ENCODE peak calls at places on chromosome 3, in five cellular contexts. Y is IMR-90, I is GM12865, A is PC-9, N is BE2C. O is an unnamed sample.

GRCh38 chr3:115680802-115681345 is 57.6 kb downstream of the GAP43 start:
- DNase-seq in Y (no peak), I (no peak), A (no peak), N (no peak), O (peak)

GRCh38 chr3:108403921-108404320 is 106.5 kb downstream of the MYH15 start:
- DNase-seq in Y (peak), I (no peak), A (no peak), N (no peak), O (no peak)

GRCh38 chr3:152405915-152406802 is 137.4 kb downstream of the MBNL1 start:
- DNase-seq in Y (peak), I (no peak), A (no peak), N (no peak), O (no peak)

GRCh38 chr3:98567646-98568280 is 25.6 kb downstream of the CPOX start:
- DNase-seq in Y (no peak), I (peak), A (no peak), N (no peak), O (no peak)

GRCh38 chr3:121473001-121473400 is 72.8 kb downstream of the POLQ start:
- DNase-seq in Y (no peak), I (no peak), A (no peak), N (no peak), O (no peak)

GRCh38 chr3:140170612-140171011 is 235.6 kb downstream of the CLSTN2 start:
- DNase-seq in Y (no peak), I (peak), A (no peak), N (no peak), O (no peak)

GRCh38 chr3:136653628-136654027 is 98.5 kb downstream of the STAG1 start:
- DNase-seq in Y (no peak), I (no peak), A (no peak), N (no peak), O (no peak)

GRCh38 chr3:107753494-107753893 is 230.7 kb downstream of the BBX start:
- DNase-seq in Y (peak), I (peak), A (peak), N (peak), O (no peak)

GRCh38 chr3:99624536-99625236 is 13.7 kb upstream of the COL8A1 start:
- DNase-seq in Y (no peak), I (peak), A (no peak), N (no peak), O (no peak)

GRCh38 chr3:9098716-9099675 is 135.7 kb upstream of the RAD18 start:
- DNase-seq in Y (no peak), I (no peak), A (peak), N (peak), O (peak)

GRCh38 chr3:86702381-86702958 is 288.5 kb downstream of the VGLL3 start:
- DNase-seq in Y (peak), I (peak), A (no peak), N (no peak), O (no peak)

GRCh38 chr3:169879846-169880558 is 10.3 kb upstream of the LRRC31 start:
- DNase-seq in Y (no peak), I (no peak), A (no peak), N (peak), O (no peak)

GRCh38 chr3:191329654-191330308 is 545 bp downstream of the UTS2B start:
- DNase-seq in Y (peak), I (peak), A (peak), N (peak), O (no peak)

GRCh38 chr3:179136195-179136594 is 12.0 kb upstream of the PIK3CA start:
- DNase-seq in Y (no peak), I (no peak), A (no peak), N (no peak), O (no peak)

GRCh38 chr3:46607603-46608028 is 4.7 kb upstream of the FAM240A start:
- DNase-seq in Y (no peak), I (peak), A (no peak), N (peak), O (no peak)

GRCh38 chr3:3288288-3288687 is 108.8 kb upstream of the CRBN start:
- DNase-seq in Y (no peak), I (no peak), A (no peak), N (no peak), O (no peak)

GRCh38 chr3:124634210-124635168 is 95.8 kb upstream of the UMPS start:
- DNase-seq in Y (no peak), I (peak), A (no peak), N (no peak), O (no peak)

GRCh38 chr3:21326704-21327103 is 424.3 kb downstream of the ZNF385D start:
- DNase-seq in Y (peak), I (no peak), A (no peak), N (no peak), O (no peak)

GRCh38 chr3:123031051-123031450 is 3.5 kb upstream of the SEMA5B start:
- DNase-seq in Y (no peak), I (no peak), A (no peak), N (peak), O (no peak)

GRCh38 chr3:123025642-123026521 is 1.7 kb downstream of the SEMA5B start:
- DNase-seq in Y (no peak), I (no peak), A (no peak), N (no peak), O (no peak)

GRCh38 chr3:123028233-123028828 is 768 bp upstream of the SEMA5B start:
- DNase-seq in Y (peak), I (peak), A (peak), N (peak), O (peak)

GRCh38 chr3:123026551-123027291 is 842 bp downstream of the SEMA5B start:
- DNase-seq in Y (no peak), I (no peak), A (peak), N (peak), O (no peak)

GRCh38 chr3:123027292-123028232 is at the start of gene SEMA5B:
- DNase-seq in Y (no peak), I (no peak), A (peak), N (peak), O (no peak)
- TF ChIP-seq CTCF in Y (peak), I (peak), A (no peak), N (peak), O (peak)

GRCh38 chr3:194488007-194488742 is 1.4 kb upstream of the ATP13A3 start:
- DNase-seq in Y (no peak), I (peak), A (peak), N (no peak), O (no peak)

GRCh38 chr3:194487289-194488006 is 646 bp upstream of the ATP13A3 start:
- DNase-seq in Y (no peak), I (peak), A (peak), N (no peak), O (no peak)

GRCh38 chr3:194491996-194492395 is 5.2 kb upstream of the ATP13A3 start:
- DNase-seq in Y (no peak), I (peak), A (no peak), N (no peak), O (no peak)

GRCh38 chr3:194486540-194487288 is at the start of gene ATP13A3:
- DNase-seq in Y (peak), I (peak), A (peak), N (peak), O (peak)

DNA sequence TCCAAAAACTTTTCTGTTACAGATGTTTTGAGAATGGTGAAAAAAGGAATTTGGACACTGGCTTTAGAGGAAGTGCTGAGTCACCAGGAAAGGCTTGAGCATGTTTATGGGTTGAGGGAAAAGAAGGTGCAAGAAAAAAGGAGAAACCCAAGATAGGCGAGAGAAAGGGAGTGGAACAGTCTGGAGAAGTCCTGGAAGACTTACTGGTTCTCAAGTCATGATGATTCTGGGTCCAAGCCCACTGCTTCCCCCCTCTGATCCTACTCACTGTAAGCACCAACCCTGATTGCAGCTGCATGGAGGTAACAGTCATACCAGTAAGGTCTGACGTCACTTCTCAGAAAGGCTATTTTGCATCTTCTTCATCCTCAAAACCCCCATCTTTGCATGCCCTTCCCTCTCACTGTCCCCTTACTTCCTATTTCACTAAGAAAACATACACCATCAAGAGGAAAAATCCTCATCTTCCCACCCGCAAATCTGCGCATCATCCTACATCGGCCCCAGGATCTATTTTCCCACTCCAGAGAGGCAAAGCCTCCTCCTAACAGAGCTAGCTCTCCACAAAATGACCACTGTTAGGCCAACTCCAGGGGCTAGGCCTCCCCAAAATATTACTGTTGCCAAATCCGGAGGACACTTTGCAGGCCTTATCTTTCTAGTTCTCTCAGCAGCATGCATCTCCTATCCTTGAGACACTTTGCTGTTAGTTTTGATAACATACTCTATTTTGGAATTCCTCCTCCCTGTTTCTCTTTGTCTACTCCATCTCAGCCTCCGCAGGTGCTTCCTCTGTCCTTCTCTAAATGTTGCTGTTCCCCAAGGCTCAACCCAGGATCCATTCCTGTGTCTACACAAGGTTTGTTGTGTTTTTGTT is 3.2 kb upstream of the ATP13A3 start:
- DNase-seq in Y (peak), I (peak), A (no peak), N (no peak), O (no peak)
- H3K4me3 ChIP-seq in Y (no peak), I (peak), A (no peak), N (no peak), O (no peak)

GRCh38 chr3:53729618-53730017 is 116.6 kb downstream of the CHDH start:
- DNase-seq in Y (no peak), I (peak), A (no peak), N (no peak), O (no peak)
- TF ChIP-seq CTCF in Y (no peak), I (peak), A (no peak), N (no peak), O (peak)

DNA sequence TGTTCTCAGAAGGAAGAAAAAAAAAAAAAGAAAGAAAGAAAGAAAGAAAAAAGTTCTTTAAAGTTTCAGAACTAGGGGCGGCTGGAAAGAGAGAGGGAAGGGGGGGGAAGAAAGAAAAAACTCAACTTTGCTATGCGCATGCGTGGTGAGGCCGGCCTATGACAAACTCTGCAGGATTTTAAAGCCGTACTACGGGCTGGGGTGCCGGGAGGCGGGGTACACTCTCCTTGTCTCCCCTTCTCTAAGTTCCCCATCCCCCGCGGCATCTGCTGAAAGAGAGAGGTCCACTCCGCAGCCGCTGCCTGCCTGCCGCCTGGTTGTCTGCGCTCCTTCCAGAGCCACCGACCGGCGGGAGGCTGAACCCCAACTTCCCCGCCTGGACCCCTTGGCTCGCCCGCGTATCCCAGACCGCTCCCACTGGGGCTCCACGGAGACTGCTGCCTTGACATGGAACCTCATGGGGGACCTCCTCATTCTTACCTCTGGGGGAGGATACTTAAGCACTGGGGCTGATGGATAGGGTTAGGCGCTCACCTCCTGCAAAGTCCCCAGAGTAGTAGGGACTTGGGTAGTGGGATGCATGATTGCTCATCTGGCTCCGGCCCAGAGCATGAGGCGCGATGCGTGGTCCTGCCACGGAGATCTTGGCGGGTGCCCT is 1.4 kb upstream of the WNT5A start:
- DNase-seq in Y (peak), I (peak), A (peak), N (no peak), O (no peak)
- H3K4me3 ChIP-seq in Y (peak), I (peak), A (peak), N (no peak), O (peak)

DNA sequence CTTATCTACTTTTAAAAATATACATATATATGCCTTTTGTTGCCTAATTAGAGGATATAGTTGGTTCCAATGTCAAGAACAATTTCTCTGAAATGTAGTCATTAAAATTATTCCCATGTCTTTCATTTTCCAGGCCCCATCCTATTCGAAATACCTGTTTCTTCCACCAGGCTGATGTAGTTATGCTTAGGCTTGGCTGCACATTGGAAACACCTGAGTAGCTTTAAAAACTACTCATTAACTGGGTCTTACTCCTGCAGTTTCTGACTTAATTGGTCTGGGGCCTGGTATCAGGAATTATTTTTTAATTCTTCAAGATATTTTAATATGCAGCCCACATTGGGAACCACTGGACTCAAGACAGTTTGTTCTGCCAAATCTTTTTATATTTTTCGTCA is 53.7 kb downstream of the TGFBR2 start:
- DNase-seq in Y (no peak), I (no peak), A (no peak), N (no peak), O (no peak)
- TF ChIP-seq CTCF in Y (no peak), I (no peak), A (no peak), N (no peak), O (no peak)

DNA sequence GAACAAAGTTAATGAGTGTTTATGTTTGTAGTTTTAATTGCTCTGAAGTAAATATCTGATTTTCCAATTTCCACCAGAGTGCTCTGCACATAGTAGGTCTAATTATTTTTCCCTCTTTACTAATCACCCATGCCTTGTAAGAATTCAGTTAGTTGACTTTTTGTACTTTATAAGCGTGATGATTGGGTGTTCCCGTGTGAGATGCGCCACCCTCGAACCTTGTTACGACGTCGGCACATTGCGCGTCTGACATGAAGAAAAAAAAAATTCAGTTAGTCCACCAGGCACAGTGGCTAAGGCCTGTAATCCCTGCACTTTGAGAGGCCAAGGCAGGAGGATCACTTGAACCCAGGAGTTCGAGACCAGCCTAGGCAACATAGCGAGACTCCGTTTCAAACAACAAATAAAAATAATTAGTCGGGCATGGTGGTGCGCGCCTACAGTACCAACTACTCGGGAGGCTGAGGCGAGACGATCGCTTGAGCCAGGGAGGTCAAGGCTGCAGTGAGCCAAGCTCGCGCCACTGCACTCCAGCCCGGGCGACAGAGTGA is 507 bp upstream of the VHL start:
- DNase-seq in Y (no peak), I (no peak), A (no peak), N (no peak), O (no peak)
- H3K4me3 ChIP-seq in Y (no peak), I (peak), A (peak), N (no peak), O (peak)

GRCh38 chr3:193980326-193980725 is 155.6 kb upstream of the HES1 start:
- DNase-seq in Y (no peak), I (no peak), A (no peak), N (no peak), O (no peak)

GRCh38 chr3:193978030-193978429 is 157.9 kb upstream of the HES1 start:
- DNase-seq in Y (no peak), I (no peak), A (no peak), N (no peak), O (no peak)

GRCh38 chr3:193980905-193981304 is 155.0 kb upstream of the HES1 start:
- DNase-seq in Y (no peak), I (no peak), A (no peak), N (no peak), O (no peak)

GRCh38 chr3:193977622-193978021 is 158.3 kb upstream of the HES1 start:
- DNase-seq in Y (no peak), I (no peak), A (no peak), N (no peak), O (no peak)

GRCh38 chr3:193978446-193978845 is 157.5 kb upstream of the HES1 start:
- DNase-seq in Y (no peak), I (no peak), A (no peak), N (no peak), O (no peak)
- TF ChIP-seq CTCF in Y (no peak), I (no peak), A (no peak), N (no peak), O (no peak)

GRCh38 chr3:188396900-188397299 is 242.9 kb downstream of the LPP start:
- DNase-seq in Y (no peak), I (no peak), A (no peak), N (no peak), O (no peak)
- H3K4me3 ChIP-seq in Y (no peak), I (no peak), A (no peak), N (no peak), O (no peak)

DNA sequence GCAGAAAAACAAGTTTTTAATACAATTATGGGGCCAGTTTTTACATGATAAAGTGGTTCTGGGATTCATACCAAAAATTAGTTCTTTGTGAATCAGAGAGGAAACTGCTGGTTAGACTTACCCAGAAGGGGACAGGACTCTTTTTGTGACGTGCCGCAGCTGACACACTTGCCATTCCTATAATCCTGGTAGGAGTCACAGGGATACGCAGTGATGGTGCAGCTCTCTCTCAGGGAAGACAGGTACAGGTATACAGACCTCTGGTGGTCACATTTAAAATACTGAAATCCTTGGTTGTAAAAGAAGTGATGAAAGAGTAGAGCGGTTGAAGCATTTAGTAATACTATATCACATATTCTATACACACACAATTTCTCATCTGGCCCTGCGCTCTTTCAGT is 20.2 kb upstream of the TMEM41A start:
- DNase-seq in Y (no peak), I (no peak), A (no peak), N (no peak), O (no peak)
- TF ChIP-seq CTCF in Y (no peak), I (no peak), A (no peak), N (peak), O (peak)

GRCh38 chr3:112333386-112334334 is 704 bp downstream of the CD200 start:
- DNase-seq in Y (no peak), I (no peak), A (no peak), N (peak), O (no peak)
- H3K4me3 ChIP-seq in Y (peak), I (peak), A (no peak), N (peak), O (no peak)